ENCODE peak calls at places on chromosomes 16 and 17, in four cellular contexts. One of them, this sample, is unnamed.

GRCh38 chr16:7953360-7953759 is 620.7 kb downstream of the RBFOX1 start:
- DNase-seq in AG04450: no peak
- DNase-seq in NCI-H2171: no peak
- DNase-seq in right atrium auricular region: no peak
- DNase-seq in this sample: no peak

GRCh38 chr16:53486230-53486629 is 16.8 kb downstream of the AKTIP start:
- DNase-seq in AG04450: no peak
- DNase-seq in NCI-H2171: no peak
- DNase-seq in right atrium auricular region: no peak
- DNase-seq in this sample: no peak

GRCh38 chr17:27247071-27247957 is 46.6 kb upstream of the WSB1 start:
- DNase-seq in AG04450: peak
- DNase-seq in NCI-H2171: no peak
- DNase-seq in right atrium auricular region: peak
- DNase-seq in this sample: no peak

GRCh38 chr17:48038687-48039086 is 1.1 kb upstream of the COPZ2 start:
- DNase-seq in right atrium auricular region: no peak
- DNase-seq in NCI-H2171: no peak
- DNase-seq in AG04450: no peak
- DNase-seq in this sample: no peak

GRCh38 chr16:29745126-29745852 is 501 bp downstream of the C16orf54 start:
- DNase-seq in NCI-H2171: no peak
- DNase-seq in AG04450: no peak
- DNase-seq in right atrium auricular region: no peak
- DNase-seq in this sample: peak

GRCh38 chr17:56499799-56500388 is 93.6 kb upstream of the NOG start:
- DNase-seq in NCI-H2171: no peak
- DNase-seq in right atrium auricular region: no peak
- DNase-seq in AG04450: no peak
- DNase-seq in this sample: peak

GRCh38 chr17:27547301-27547683 is 83.7 kb upstream of the LGALS9 start:
- DNase-seq in AG04450: no peak
- DNase-seq in NCI-H2171: no peak
- DNase-seq in right atrium auricular region: no peak
- DNase-seq in this sample: no peak

GRCh38 chr16:72877374-72878028 is 170.4 kb downstream of the ZFHX3 start:
- DNase-seq in AG04450: no peak
- DNase-seq in right atrium auricular region: no peak
- DNase-seq in NCI-H2171: no peak
- DNase-seq in this sample: peak

GRCh38 chr17:74618446-74618845 is 5.1 kb downstream of the CD300E start:
- DNase-seq in AG04450: no peak
- DNase-seq in NCI-H2171: no peak
- DNase-seq in right atrium auricular region: no peak
- DNase-seq in this sample: no peak

GRCh38 chr17:45231481-45232116 is 9.9 kb downstream of the FMNL1 start:
- DNase-seq in AG04450: no peak
- DNase-seq in right atrium auricular region: no peak
- DNase-seq in NCI-H2171: no peak
- DNase-seq in this sample: no peak

GRCh38 chr16:49282690-49283375 is 1.2 kb upstream of the CBLN1 start:
- DNase-seq in NCI-H2171: peak
- DNase-seq in right atrium auricular region: no peak
- DNase-seq in AG04450: no peak
- DNase-seq in this sample: no peak

GRCh38 chr17:77783991-77784820 is 174.3 kb upstream of the TNRC6C start:
- DNase-seq in AG04450: no peak
- DNase-seq in NCI-H2171: no peak
- DNase-seq in right atrium auricular region: no peak
- DNase-seq in this sample: no peak

GRCh38 chr17:409848-410673 is 57.5 kb upstream of the RPH3AL start:
- DNase-seq in right atrium auricular region: peak
- DNase-seq in AG04450: peak
- DNase-seq in NCI-H2171: peak
- DNase-seq in this sample: peak

GRCh38 chr17:33288954-33289353 is 4.1 kb downstream of the ASIC2 start:
- DNase-seq in AG04450: no peak
- DNase-seq in NCI-H2171: no peak
- DNase-seq in right atrium auricular region: no peak
- DNase-seq in this sample: no peak

GRCh38 chr17:64506201-64506575 is at the start of gene DDX5:
- DNase-seq in right atrium auricular region: peak
- DNase-seq in NCI-H2171: peak
- DNase-seq in AG04450: peak
- DNase-seq in this sample: peak

GRCh38 chr17:35809855-35810461 is 674 bp downstream of the TAF15 start:
- DNase-seq in AG04450: no peak
- DNase-seq in right atrium auricular region: no peak
- DNase-seq in NCI-H2171: no peak
- DNase-seq in this sample: no peak

GRCh38 chr17:2789700-2790099 is 6.5 kb upstream of the RAP1GAP2 start:
- DNase-seq in AG04450: no peak
- DNase-seq in right atrium auricular region: no peak
- DNase-seq in NCI-H2171: no peak
- DNase-seq in this sample: no peak

GRCh38 chr16:89478576-89479221 is 11.7 kb downstream of the ANKRD11 start:
- DNase-seq in AG04450: no peak
- DNase-seq in right atrium auricular region: no peak
- DNase-seq in NCI-H2171: no peak
- DNase-seq in this sample: no peak

GRCh38 chr17:1943432-1943802 is 81.7 kb downstream of the RTN4RL1 start:
- DNase-seq in AG04450: no peak
- DNase-seq in right atrium auricular region: no peak
- DNase-seq in NCI-H2171: no peak
- DNase-seq in this sample: no peak

GRCh38 chr17:80109066-80109618 is 7.8 kb downstream of the GAA start:
- DNase-seq in AG04450: no peak
- DNase-seq in NCI-H2171: no peak
- DNase-seq in right atrium auricular region: no peak
- DNase-seq in this sample: no peak

GRCh38 chr17:31788571-31788946 is 70.5 kb downstream of the COPRS start:
- DNase-seq in NCI-H2171: no peak
- DNase-seq in right atrium auricular region: no peak
- DNase-seq in AG04450: no peak
- DNase-seq in this sample: no peak

GRCh38 chr16:11090947-11091785 is 146.8 kb downstream of the CLEC16A start:
- DNase-seq in NCI-H2171: no peak
- DNase-seq in AG04450: no peak
- DNase-seq in right atrium auricular region: no peak
- DNase-seq in this sample: no peak

GRCh38 chr17:69357701-69358100 is 30.8 kb upstream of the ABCA5 start:
- DNase-seq in AG04450: no peak
- DNase-seq in NCI-H2171: peak
- DNase-seq in right atrium auricular region: no peak
- DNase-seq in this sample: no peak

GRCh38 chr17:18139949-18140348 is 31.4 kb downstream of the MYO15A start:
- DNase-seq in NCI-H2171: no peak
- DNase-seq in AG04450: no peak
- DNase-seq in right atrium auricular region: no peak
- DNase-seq in this sample: no peak

GRCh38 chr16:68049448-68049847 is 26.4 kb downstream of the DUS2 start:
- DNase-seq in NCI-H2171: no peak
- DNase-seq in right atrium auricular region: no peak
- DNase-seq in AG04450: no peak
- DNase-seq in this sample: no peak

GRCh38 chr17:80849119-80849518 is 142.5 kb upstream of the CHMP6 start:
- DNase-seq in right atrium auricular region: no peak
- DNase-seq in AG04450: no peak
- DNase-seq in NCI-H2171: no peak
- DNase-seq in this sample: no peak

GRCh38 chr16:77683845-77684526 is 38.3 kb upstream of the NUDT7 start:
- DNase-seq in AG04450: no peak
- DNase-seq in NCI-H2171: no peak
- DNase-seq in right atrium auricular region: no peak
- DNase-seq in this sample: no peak

GRCh38 chr16:51924744-51925143 is 622.2 kb downstream of the TOX3 start:
- DNase-seq in right atrium auricular region: no peak
- DNase-seq in AG04450: no peak
- DNase-seq in NCI-H2171: no peak
- DNase-seq in this sample: no peak

GRCh38 chr17:59439261-59439660 is 107.8 kb downstream of the YPEL2 start:
- DNase-seq in right atrium auricular region: no peak
- DNase-seq in NCI-H2171: no peak
- DNase-seq in AG04450: no peak
- DNase-seq in this sample: no peak

GRCh38 chr16:74829637-74830036 is 55.0 kb upstream of the FA2H start:
- DNase-seq in right atrium auricular region: no peak
- DNase-seq in AG04450: no peak
- DNase-seq in NCI-H2171: no peak
- DNase-seq in this sample: no peak

GRCh38 chr16:2426941-2427361 is 2.3 kb upstream of the CCNF start:
- DNase-seq in NCI-H2171: no peak
- DNase-seq in AG04450: no peak
- DNase-seq in right atrium auricular region: no peak
- DNase-seq in this sample: no peak

GRCh38 chr16:46808997-46809396 is 22.0 kb downstream of the C16orf87 start:
- DNase-seq in AG04450: no peak
- DNase-seq in NCI-H2171: no peak
- DNase-seq in right atrium auricular region: no peak
- DNase-seq in this sample: no peak

GRCh38 chr16:983044-984030 is 1.8 kb downstream of the SOX8 start:
- DNase-seq in AG04450: no peak
- DNase-seq in right atrium auricular region: no peak
- DNase-seq in NCI-H2171: no peak
- DNase-seq in this sample: no peak

This sample was measured in Kasumi-1.